ENCODE peak calls at places on chromosomes 7 and 10, in nine cellular contexts. M is adrenal gland, T is heart right ventricle, E is aorta, A is gastrocnemius medialis, U is GM23248, G is Peyer's patch, W is fibroblast of lung, Q is tibial artery. L is an unnamed sample.

GRCh38 chr7:113799896-113800295 is 118.9 kb downstream of the PPP1R3A start:
- DNase-seq in M (no peak), T (no peak), E (no peak), A (no peak), U (no peak), G (no peak), W (no peak), Q (no peak), L (no peak)

GRCh38 chr7:34084651-34085050 is 179.3 kb downstream of the BMPER start:
- DNase-seq in M (no peak), T (no peak), E (no peak), A (no peak), U (no peak), G (no peak), W (no peak), Q (no peak), L (no peak)

GRCh38 chr10:125929613-125930012 is 33.2 kb downstream of the FANK1 start:
- DNase-seq in M (no peak), T (no peak), E (no peak), A (no peak), U (no peak), G (no peak), W (no peak), Q (no peak), L (no peak)

GRCh38 chr10:24952146-24952700 is at the start of gene PRTFDC1:
- DNase-seq in M (peak; percentile 52), T (peak; percentile 55), E (peak; percentile 63), A (no peak), U (peak; percentile 71), G (peak; percentile 63), W (peak; percentile 56), Q (peak; percentile 72), L (no peak)

GRCh38 chr7:127337581-127337980 is 54.9 kb downstream of the ZNF800 start:
- DNase-seq in M (no peak), T (peak; percentile 25), E (no peak), A (no peak), U (no peak), G (no peak), W (no peak), Q (no peak), L (no peak)

GRCh38 chr10:78803710-78804109 is 265.1 kb upstream of the ZMIZ1 start:
- DNase-seq in M (no peak), T (no peak), E (no peak), A (no peak), U (no peak), G (no peak), W (no peak), Q (no peak), L (no peak)

GRCh38 chr7:68440870-68441269 is 1157.4 kb upstream of the AUTS2 start:
- DNase-seq in M (no peak), T (no peak), E (no peak), A (no peak), U (no peak), G (no peak), W (no peak), Q (no peak), L (no peak)

GRCh38 chr10:119677904-119678755 is 26.9 kb downstream of the BAG3 start:
- DNase-seq in M (no peak), T (no peak), E (no peak), A (no peak), U (peak; percentile 48), G (no peak), W (no peak), Q (no peak), L (no peak)

GRCh38 chr7:43164757-43165156 is 52.3 kb downstream of the HECW1 start:
- DNase-seq in M (peak; percentile 55), T (no peak), E (no peak), A (no peak), U (peak; percentile 98), G (no peak), W (peak; percentile 97), Q (no peak), L (no peak)

GRCh38 chr10:44975487-44976331 is 2.9 kb downstream of the DEPP1 start:
- DNase-seq in M (peak; percentile 33), T (no peak), E (peak; percentile 79), A (no peak), U (peak; percentile 52), G (no peak), W (peak; percentile 46), Q (peak; percentile 89), L (no peak)

GRCh38 chr7:51280156-51280555 is 36.5 kb downstream of the COBL start:
- DNase-seq in M (no peak), T (no peak), E (no peak), A (no peak), U (no peak), G (no peak), W (no peak), Q (no peak), L (peak; percentile 26)

GRCh38 chr7:51279391-51280023 is 37.1 kb downstream of the COBL start:
- DNase-seq in M (no peak), T (no peak), E (no peak), A (no peak), U (no peak), G (no peak), W (no peak), Q (no peak), L (no peak)

GRCh38 chr7:51276091-51276605 is 40.5 kb downstream of the COBL start:
- DNase-seq in M (no peak), T (no peak), E (no peak), A (no peak), U (no peak), G (no peak), W (no peak), Q (no peak), L (no peak)

GRCh38 chr7:51276967-51277366 is 39.6 kb downstream of the COBL start:
- DNase-seq in M (no peak), T (no peak), E (no peak), A (no peak), U (no peak), G (no peak), W (no peak), Q (no peak), L (no peak)

GRCh38 chr7:51278797-51279196 is 37.8 kb downstream of the COBL start:
- DNase-seq in M (no peak), T (no peak), E (no peak), A (peak; percentile 88), U (no peak), G (no peak), W (no peak), Q (no peak), L (no peak)
- H3K4me1 ChIP-seq in M (no peaks in the 10 kb centered on the region), T (peaks cover 33% of the 10 kb centered on the region), E (no peaks in the 10 kb centered on the region), A (peaks cover 56% of the 10 kb centered on the region), U (no peaks in the 10 kb centered on the region), G (no peaks in the 10 kb centered on the region), W (no peaks in the 10 kb centered on the region), Q (no peaks in the 10 kb centered on the region), L (no peaks in the 10 kb centered on the region)

DNA sequence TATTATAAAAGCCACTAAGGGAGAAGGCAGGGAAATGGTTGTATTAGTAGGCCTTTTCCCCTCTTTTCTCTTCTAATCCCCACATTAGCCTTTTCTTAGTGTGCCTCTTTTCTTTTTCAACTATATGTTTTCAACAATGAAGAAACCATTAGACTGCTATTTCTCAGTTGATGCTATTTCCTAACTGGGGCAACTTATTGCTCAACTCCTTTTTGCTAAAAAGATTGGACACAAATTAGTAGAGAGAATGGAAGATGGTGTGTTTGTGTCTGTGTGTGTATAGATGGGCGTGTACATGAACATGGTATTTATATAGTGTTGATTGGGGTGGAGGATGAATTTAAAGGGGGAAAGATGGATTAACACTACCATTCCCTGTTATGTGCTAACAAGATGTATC is 28.4 kb downstream of the TBC1D12 start:
- DNase-seq in M (no peak), T (no peak), E (no peak), A (no peak), U (peak; percentile 12), G (no peak), W (peak; percentile 30), Q (no peak), L (no peak)
- H3K9me3 ChIP-seq in M (no peaks in the 10 kb centered on the region), T (no peaks in the 10 kb centered on the region), E (no peaks in the 10 kb centered on the region), A (no peaks in the 10 kb centered on the region), U (no peaks in the 10 kb centered on the region), G (no peaks in the 10 kb centered on the region), W (no peaks in the 10 kb centered on the region), Q (no peaks in the 10 kb centered on the region), L (peaks cover 12% of the 10 kb centered on the region)

DNA sequence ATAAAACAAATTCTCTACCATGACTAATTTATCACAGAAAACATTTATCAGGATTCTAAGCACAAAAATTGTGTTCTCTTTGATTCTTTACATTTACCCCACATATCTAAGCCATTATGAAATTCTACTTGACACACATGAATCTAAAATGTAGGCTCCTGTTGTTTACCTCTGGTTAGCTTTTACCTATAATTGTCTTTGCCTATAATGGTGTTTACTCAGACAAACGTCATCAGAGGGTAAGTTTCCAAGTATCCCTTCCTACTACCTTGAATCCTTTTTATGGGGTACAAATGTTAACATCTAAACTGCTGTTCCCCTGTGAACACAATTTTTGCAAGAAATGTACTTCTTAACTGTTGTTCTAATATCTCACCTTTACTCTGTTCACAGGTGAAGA is 63.5 kb downstream of the MINDY3 start:
- DNase-seq in M (no peak), T (no peak), E (no peak), A (no peak), U (no peak), G (no peak), W (no peak), Q (no peak), L (no peak)
- H3K27me3 ChIP-seq in M (no peaks in the 10 kb centered on the region), T (no peaks in the 10 kb centered on the region), E (no peaks in the 10 kb centered on the region), A (no peaks in the 10 kb centered on the region), U (no peaks in the 10 kb centered on the region), G (no peaks in the 10 kb centered on the region), W (no peaks in the 10 kb centered on the region), Q (no peaks in the 10 kb centered on the region), L (no peaks in the 10 kb centered on the region)

GRCh38 chr10:58996866-58997265 is 179.6 kb upstream of the PHYHIPL start:
- DNase-seq in M (no peak), T (no peak), E (no peak), A (no peak), U (no peak), G (no peak), W (no peak), Q (no peak), L (no peak)
- H3K4me1 ChIP-seq in M (no peaks in the 10 kb centered on the region), T (no peaks in the 10 kb centered on the region), E (no peaks in the 10 kb centered on the region), A (peaks cover 44% of the 10 kb centered on the region), U (no peaks in the 10 kb centered on the region), G (no peaks in the 10 kb centered on the region), W (no peaks in the 10 kb centered on the region), Q (peaks cover 26% of the 10 kb centered on the region), L (no peaks in the 10 kb centered on the region)

GRCh38 chr10:129790710-129791446 is 173.2 kb downstream of the EBF3 start:
- DNase-seq in M (no peak), T (no peak), E (no peak), A (no peak), U (no peak), G (no peak), W (peak; percentile 13), Q (peak; percentile 59), L (no peak)
- H3K9me3 ChIP-seq in M (no peaks in the 10 kb centered on the region), T (no peaks in the 10 kb centered on the region), E (peaks cover 7% of the 10 kb centered on the region), A (no peaks in the 10 kb centered on the region), U (no peaks in the 10 kb centered on the region), G (no peaks in the 10 kb centered on the region), W (peaks cover 2% of the 10 kb centered on the region), Q (no peaks in the 10 kb centered on the region), L (no peaks in the 10 kb centered on the region)

L was measured in right atrium auricular region.